ENCODE peak calls at places on chromosomes 4 and X, in seven cellular contexts. J is neuronal stem cell, T is mesendoderm, E is IMR-90, Z is trophoblast cell, R is mesenchymal stem cell, K is H1. Q is an unnamed sample.

GRCh38 chrX:11100281-11101035 is 10.7 kb upstream of the HCCS start:
- DNase-seq in J (peak; percentile 31), T (peak; percentile 69), E (peak; percentile 80), Z (peak; percentile 72), R (peak; percentile 75), K (no peak), Q (peak; percentile 30)

GRCh38 chr4:3317011-3317655 is 24.3 kb downstream of the RGS12 start:
- DNase-seq in J (no peak), T (no peak), E (no peak), Z (no peak), R (no peak), K (no peak), Q (peak; percentile 25)

GRCh38 chr4:14399919-14400706 is 602.2 kb upstream of the CPEB2 start:
- DNase-seq in J (no peak), T (no peak), E (no peak), Z (no peak), R (no peak), K (no peak), Q (no peak)

GRCh38 chr4:101258782-101259353 is 88.5 kb downstream of the PPP3CA start:
- DNase-seq in J (no peak), T (peak; percentile 27), E (no peak), Z (no peak), R (no peak), K (no peak), Q (no peak)

GRCh38 chr4:187908079-187908501 is 87.5 kb upstream of the ZFP42 start:
- DNase-seq in J (no peak), T (no peak), E (peak; percentile 95), Z (peak; percentile 1), R (no peak), K (no peak), Q (no peak)

GRCh38 chrX:34300871-34301270 is 168.8 kb upstream of the FAM47A start:
- DNase-seq in J (peak; percentile 2), T (peak; percentile 62), E (peak; percentile 58), Z (peak; percentile 69), R (peak; percentile 39), K (no peak), Q (peak; percentile 46)

GRCh38 chrX:105050921-105051320 is 169.6 kb downstream of the TEX13A start:
- DNase-seq in J (no peak), T (no peak), E (no peak), Z (no peak), R (no peak), K (no peak), Q (peak; percentile 22)

GRCh38 chr4:57080781-57081650 is 29.2 kb downstream of the IGFBP7 start:
- DNase-seq in J (no peak), T (peak; percentile 69), E (peak; percentile 98), Z (no peak), R (peak; percentile 98), K (no peak), Q (no peak)

GRCh38 chr4:141899103-141899502 is 262.7 kb downstream of the IL15 start:
- DNase-seq in J (no peak), T (peak; percentile 21), E (peak; percentile 17), Z (no peak), R (no peak), K (no peak), Q (no peak)

GRCh38 chr4:74440356-74440755 is 4.6 kb upstream of the AREG start:
- DNase-seq in J (no peak), T (no peak), E (no peak), Z (no peak), R (no peak), K (no peak), Q (no peak)

GRCh38 chr4:159496248-159496647 is 393.4 kb downstream of the RAPGEF2 start:
- DNase-seq in J (no peak), T (no peak), E (no peak), Z (peak; percentile 23), R (no peak), K (no peak), Q (no peak)
- H2BK120ac ChIP-seq in J (no peak overlapping the region), T (no peak overlapping the region), E (no peak overlapping the region), Z (no peak overlapping the region), R (no peak overlapping the region), K (no peak overlapping the region), Q (no peak overlapping the region)

GRCh38 chr4:78669453-78669852 is 106.7 kb upstream of the BMP2K start:
- DNase-seq in J (no peak), T (peak; percentile 52), E (no peak), Z (peak; percentile 44), R (no peak), K (no peak), Q (no peak)
- H2BK120ac ChIP-seq in J (no peak overlapping the region), T (no peak overlapping the region), E (no peak overlapping the region), Z (no peak overlapping the region), R (no peak overlapping the region), K (no peak overlapping the region), Q (no peak overlapping the region)

GRCh38 chr4:19327364-19327763 is 924.3 kb upstream of the SLIT2 start:
- DNase-seq in J (no peak), T (no peak), E (peak; percentile 12), Z (no peak), R (peak; percentile 11), K (no peak), Q (no peak)

GRCh38 chr4:19329631-19330030 is 922.1 kb upstream of the SLIT2 start:
- DNase-seq in J (no peak), T (no peak), E (peak; percentile 41), Z (peak; percentile 22), R (peak; percentile 7), K (no peak), Q (no peak)

GRCh38 chr4:19319607-19320006 is 932.1 kb upstream of the SLIT2 start:
- DNase-seq in J (no peak), T (no peak), E (no peak), Z (no peak), R (no peak), K (no peak), Q (no peak)

GRCh38 chr4:19329077-19329476 is 922.6 kb upstream of the SLIT2 start:
- DNase-seq in J (no peak), T (no peak), E (no peak), Z (no peak), R (no peak), K (no peak), Q (no peak)

DNA sequence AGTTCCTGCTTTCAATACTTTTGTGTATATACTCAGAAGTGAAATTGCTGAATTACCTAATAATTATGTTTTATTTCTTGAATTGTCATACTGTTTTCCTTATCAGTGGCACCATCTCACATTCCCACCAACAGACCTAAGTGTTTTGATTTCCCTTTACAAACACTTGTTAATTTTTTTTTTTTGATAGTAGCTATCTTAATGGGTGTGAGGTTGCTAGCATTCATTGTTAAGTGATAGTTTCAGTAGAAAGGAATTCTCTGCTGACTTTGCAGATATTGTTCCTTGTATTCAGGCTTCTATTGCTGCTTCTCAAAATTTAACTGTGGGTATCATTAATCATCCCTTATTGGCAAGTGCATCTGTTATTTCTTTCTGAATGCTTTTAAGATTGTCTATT is 927.5 kb upstream of the SLIT2 start:
- DNase-seq in J (no peak), T (peak; percentile 57), E (no peak), Z (no peak), R (no peak), K (no peak), Q (no peak)
- H2BK120ac ChIP-seq in J (no peak overlapping the region), T (no peak overlapping the region), E (no peak overlapping the region), Z (no peak overlapping the region), R (no peak overlapping the region), K (no peak overlapping the region), Q (no peak overlapping the region)

GRCh38 chr4:11914406-11914805 is 485.7 kb upstream of the HS3ST1 start:
- DNase-seq in J (peak; percentile 82), T (peak; percentile 95), E (no peak), Z (peak; percentile 79), R (no peak), K (no peak), Q (peak; percentile 32)
- H2BK120ac ChIP-seq in J (no peak overlapping the region), T (no peak overlapping the region), E (no peak overlapping the region), Z (no peak overlapping the region), R (no peak overlapping the region), K (no peak overlapping the region), Q (no peak overlapping the region)

DNA sequence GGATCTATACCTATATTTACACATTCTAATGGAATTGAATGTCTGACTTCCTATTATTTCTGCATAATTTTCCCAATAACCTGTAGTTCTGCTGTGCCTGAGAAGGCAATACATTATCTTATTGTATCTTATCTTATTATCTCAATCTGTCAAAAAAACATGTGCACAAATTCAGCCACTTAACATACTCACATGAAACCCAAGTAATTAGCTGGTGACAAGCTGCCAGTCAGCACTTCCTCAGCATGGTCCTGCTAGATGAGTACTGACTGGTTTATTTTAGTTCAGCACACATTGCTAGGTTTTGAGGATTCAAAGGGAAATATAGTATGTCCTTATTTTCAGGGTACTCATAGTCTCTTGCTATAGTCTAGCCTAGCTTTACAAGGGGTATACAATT is 17.9 kb upstream of the FGG start:
- DNase-seq in J (no peak), T (no peak), E (no peak), Z (no peak), R (no peak), K (no peak), Q (no peak)
- H2BK120ac ChIP-seq in J (no peak overlapping the region), T (no peak overlapping the region), E (no peak overlapping the region), Z (no peak overlapping the region), R (no peak overlapping the region), K (no peak overlapping the region), Q (no peak overlapping the region)

GRCh38 chr4:139266583-139267257 is 13.3 kb downstream of the MGARP start:
- DNase-seq in J (no peak), T (peak; percentile 19), E (peak; percentile 86), Z (peak; percentile 76), R (peak; percentile 84), K (no peak), Q (peak; percentile 46)

GRCh38 chr4:139266208-139266582 is 13.8 kb downstream of the MGARP start:
- DNase-seq in J (no peak), T (no peak), E (no peak), Z (no peak), R (no peak), K (no peak), Q (no peak)

GRCh38 chr4:139267301-139267700 is 12.7 kb downstream of the MGARP start:
- DNase-seq in J (no peak), T (no peak), E (no peak), Z (peak; percentile 46), R (no peak), K (no peak), Q (no peak)

DNA sequence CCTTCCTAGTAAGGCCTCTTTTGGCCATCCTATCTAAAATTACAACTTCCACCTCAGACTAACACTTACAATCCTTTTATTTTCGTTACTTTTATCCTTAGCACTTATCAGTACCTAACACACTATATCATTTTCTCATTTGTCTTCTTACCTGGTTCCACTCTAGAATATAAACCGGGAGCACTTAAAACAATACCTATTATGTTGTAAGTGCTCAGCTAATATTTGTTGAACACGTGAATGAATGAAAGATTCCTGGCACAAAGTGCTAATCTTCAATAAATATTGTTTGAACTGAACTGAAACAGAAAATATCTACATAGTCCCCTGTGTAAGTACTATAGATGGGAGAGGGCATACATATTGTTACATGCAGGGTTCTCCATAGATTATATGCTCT is 14.4 kb downstream of the MGARP start:
- DNase-seq in J (no peak), T (no peak), E (no peak), Z (no peak), R (no peak), K (no peak), Q (no peak)
- H2BK120ac ChIP-seq in J (no peak overlapping the region), T (no peak overlapping the region), E (no peak overlapping the region), Z (no peak overlapping the region), R (no peak overlapping the region), K (no peak overlapping the region), Q (no peak overlapping the region)

GRCh38 chr4:127993150-127993549 is 27.9 kb downstream of the ABHD18 start:
- DNase-seq in J (no peak), T (no peak), E (no peak), Z (no peak), R (no peak), K (no peak), Q (no peak)

GRCh38 chr4:127997534-127998388 is 32.6 kb downstream of the ABHD18 start:
- DNase-seq in J (no peak), T (peak; percentile 35), E (peak; percentile 63), Z (peak; percentile 76), R (peak; percentile 46), K (no peak), Q (no peak)

GRCh38 chr4:127995776-127996175 is 30.6 kb downstream of the ABHD18 start:
- DNase-seq in J (no peak), T (no peak), E (peak; percentile 35), Z (peak; percentile 79), R (peak; percentile 62), K (no peak), Q (no peak)
- H2BK120ac ChIP-seq in J (no peak overlapping the region), T (no peak overlapping the region), E (no peak overlapping the region), Z (no peak overlapping the region), R (no peak overlapping the region), K (no peak overlapping the region), Q (no peak overlapping the region)